ENCODE peak calls at places on chromosomes 4 and X, in six cellular contexts. One of them, this sample, is unnamed.
A peak's percentile ranks its signal among the peaks of the same experiment; 100 is the strongest.

GRCh38 chr4:123398151-123398802 is 1.7 kb downstream of the SPRY1 start:
- DNase-seq in left ventricle myocardium inferior: peak; percentile 64
- DNase-seq in lung: peak; percentile 63
- DNase-seq in WERI-Rb-1: peak; percentile 78
- DNase-seq in effector memory CD4-positive, alpha-beta T cell: peak; percentile 31
- DNase-seq in ascending aorta: peak; percentile 81
- DNase-seq in this sample: no peak

GRCh38 chr4:124537971-124538370 is 174.6 kb downstream of the ANKRD50 start:
- DNase-seq in left ventricle myocardium inferior: no peak
- DNase-seq in lung: no peak
- DNase-seq in WERI-Rb-1: no peak
- DNase-seq in effector memory CD4-positive, alpha-beta T cell: no peak
- DNase-seq in ascending aorta: no peak
- DNase-seq in this sample: no peak

GRCh38 chrX:101658661-101659477 is 781 bp downstream of the ARMCX2 start:
- DNase-seq in left ventricle myocardium inferior: peak; percentile 77
- DNase-seq in lung: peak; percentile 73
- DNase-seq in WERI-Rb-1: peak; percentile 83
- DNase-seq in effector memory CD4-positive, alpha-beta T cell: peak; percentile 11
- DNase-seq in ascending aorta: peak; percentile 78
- DNase-seq in this sample: peak; percentile 1

GRCh38 chr4:159390648-159391047 is 287.8 kb downstream of the RAPGEF2 start:
- DNase-seq in left ventricle myocardium inferior: no peak
- DNase-seq in lung: no peak
- DNase-seq in WERI-Rb-1: no peak
- DNase-seq in effector memory CD4-positive, alpha-beta T cell: no peak
- DNase-seq in ascending aorta: peak; percentile 76
- DNase-seq in this sample: no peak

GRCh38 chr4:102263024-102263787 is 82.1 kb downstream of the SLC39A8 start:
- DNase-seq in left ventricle myocardium inferior: no peak
- DNase-seq in lung: no peak
- DNase-seq in WERI-Rb-1: peak; percentile 32
- DNase-seq in effector memory CD4-positive, alpha-beta T cell: no peak
- DNase-seq in ascending aorta: no peak
- DNase-seq in this sample: no peak

GRCh38 chrX:120813982-120814381 is 61.7 kb downstream of the CT47B1 start:
- DNase-seq in left ventricle myocardium inferior: no peak
- DNase-seq in lung: no peak
- DNase-seq in WERI-Rb-1: no peak
- DNase-seq in effector memory CD4-positive, alpha-beta T cell: no peak
- DNase-seq in ascending aorta: no peak
- DNase-seq in this sample: no peak

GRCh38 chr4:94819779-94820178 is 62.0 kb downstream of the BMPR1B start:
- DNase-seq in left ventricle myocardium inferior: no peak
- DNase-seq in lung: no peak
- DNase-seq in WERI-Rb-1: no peak
- DNase-seq in effector memory CD4-positive, alpha-beta T cell: no peak
- DNase-seq in ascending aorta: no peak
- DNase-seq in this sample: no peak

GRCh38 chrX:20313889-20314288 is 47.2 kb upstream of the RPS6KA3 start:
- DNase-seq in left ventricle myocardium inferior: no peak
- DNase-seq in lung: no peak
- DNase-seq in WERI-Rb-1: no peak
- DNase-seq in effector memory CD4-positive, alpha-beta T cell: no peak
- DNase-seq in ascending aorta: no peak
- DNase-seq in this sample: no peak

GRCh38 chrX:9928083-9928482 is 39.1 kb upstream of the CLDN34 start:
- DNase-seq in left ventricle myocardium inferior: no peak
- DNase-seq in lung: no peak
- DNase-seq in WERI-Rb-1: no peak
- DNase-seq in effector memory CD4-positive, alpha-beta T cell: no peak
- DNase-seq in ascending aorta: no peak
- DNase-seq in this sample: no peak

GRCh38 chr4:58216461-58216860 is 1106.3 kb upstream of the IGFBP7 start:
- DNase-seq in left ventricle myocardium inferior: no peak
- DNase-seq in lung: no peak
- DNase-seq in WERI-Rb-1: no peak
- DNase-seq in effector memory CD4-positive, alpha-beta T cell: no peak
- DNase-seq in ascending aorta: no peak
- DNase-seq in this sample: no peak

GRCh38 chr4:17347445-17347844 is 164.4 kb downstream of the QDPR start:
- DNase-seq in left ventricle myocardium inferior: no peak
- DNase-seq in lung: no peak
- DNase-seq in WERI-Rb-1: peak; percentile 34
- DNase-seq in effector memory CD4-positive, alpha-beta T cell: no peak
- DNase-seq in ascending aorta: no peak
- DNase-seq in this sample: no peak

GRCh38 chrX:7983594-7983993 is 56.4 kb upstream of the PNPLA4 start:
- DNase-seq in left ventricle myocardium inferior: no peak
- DNase-seq in lung: no peak
- DNase-seq in WERI-Rb-1: no peak
- DNase-seq in effector memory CD4-positive, alpha-beta T cell: no peak
- DNase-seq in ascending aorta: no peak
- DNase-seq in this sample: no peak

GRCh38 chr4:185591679-185592141 is 56.4 kb upstream of the PDLIM3 start:
- DNase-seq in left ventricle myocardium inferior: no peak
- DNase-seq in lung: no peak
- DNase-seq in WERI-Rb-1: no peak
- DNase-seq in effector memory CD4-positive, alpha-beta T cell: no peak
- DNase-seq in ascending aorta: no peak
- DNase-seq in this sample: no peak

GRCh38 chr4:75702919-75703411 is 21.4 kb upstream of the USO1 start:
- DNase-seq in left ventricle myocardium inferior: no peak
- DNase-seq in lung: no peak
- DNase-seq in WERI-Rb-1: no peak
- DNase-seq in effector memory CD4-positive, alpha-beta T cell: no peak
- DNase-seq in ascending aorta: no peak
- DNase-seq in this sample: no peak

GRCh38 chr4:43718369-43718768 is 730.2 kb downstream of the KCTD8 start:
- DNase-seq in left ventricle myocardium inferior: no peak
- DNase-seq in lung: no peak
- DNase-seq in WERI-Rb-1: no peak
- DNase-seq in effector memory CD4-positive, alpha-beta T cell: no peak
- DNase-seq in ascending aorta: no peak
- DNase-seq in this sample: no peak

GRCh38 chr4:185305979-185306442 is 89.7 kb downstream of the LRP2BP start:
- DNase-seq in left ventricle myocardium inferior: no peak
- DNase-seq in lung: no peak
- DNase-seq in WERI-Rb-1: no peak
- DNase-seq in effector memory CD4-positive, alpha-beta T cell: no peak
- DNase-seq in ascending aorta: no peak
- DNase-seq in this sample: no peak

GRCh38 chr4:47032405-47033106 is 1.2 kb downstream of the GABRB1 start:
- DNase-seq in left ventricle myocardium inferior: peak; percentile 46
- DNase-seq in lung: peak; percentile 38
- DNase-seq in WERI-Rb-1: peak; percentile 86
- DNase-seq in effector memory CD4-positive, alpha-beta T cell: no peak
- DNase-seq in ascending aorta: peak; percentile 65
- DNase-seq in this sample: no peak

GRCh38 chr4:184583738-184584502 is 65.3 kb downstream of the CASP3 start:
- DNase-seq in left ventricle myocardium inferior: no peak
- DNase-seq in lung: no peak
- DNase-seq in WERI-Rb-1: no peak
- DNase-seq in effector memory CD4-positive, alpha-beta T cell: peak; percentile 10
- DNase-seq in ascending aorta: no peak
- DNase-seq in this sample: no peak

GRCh38 chr4:3010998-3011397 is 47.6 kb downstream of the GRK4 start:
- DNase-seq in left ventricle myocardium inferior: no peak
- DNase-seq in lung: no peak
- DNase-seq in WERI-Rb-1: no peak
- DNase-seq in effector memory CD4-positive, alpha-beta T cell: no peak
- DNase-seq in ascending aorta: peak; percentile 71
- DNase-seq in this sample: no peak

GRCh38 chrX:27968891-27969290 is 12.4 kb downstream of the DCAF8L1 start:
- DNase-seq in left ventricle myocardium inferior: no peak
- DNase-seq in lung: no peak
- DNase-seq in WERI-Rb-1: no peak
- DNase-seq in effector memory CD4-positive, alpha-beta T cell: no peak
- DNase-seq in ascending aorta: no peak
- DNase-seq in this sample: no peak

GRCh38 chr4:165766976-165767375 is 106.1 kb upstream of the TLL1 start:
- DNase-seq in left ventricle myocardium inferior: no peak
- DNase-seq in lung: no peak
- DNase-seq in WERI-Rb-1: no peak
- DNase-seq in effector memory CD4-positive, alpha-beta T cell: no peak
- DNase-seq in ascending aorta: no peak
- DNase-seq in this sample: no peak

GRCh38 chr4:6608758-6609414 is 31.6 kb upstream of the MRFAP1 start:
- DNase-seq in left ventricle myocardium inferior: peak; percentile 30
- DNase-seq in lung: no peak
- DNase-seq in WERI-Rb-1: peak; percentile 81
- DNase-seq in effector memory CD4-positive, alpha-beta T cell: no peak
- DNase-seq in ascending aorta: no peak
- DNase-seq in this sample: no peak

GRCh38 chrX:131675596-131676194 is 131.8 kb downstream of the OR13H1 start:
- DNase-seq in left ventricle myocardium inferior: no peak
- DNase-seq in lung: no peak
- DNase-seq in WERI-Rb-1: peak; percentile 16
- DNase-seq in effector memory CD4-positive, alpha-beta T cell: no peak
- DNase-seq in ascending aorta: no peak
- DNase-seq in this sample: no peak

GRCh38 chrX:134172588-134173259 is 64.3 kb upstream of the CCDC160 start:
- DNase-seq in left ventricle myocardium inferior: peak; percentile 22
- DNase-seq in lung: no peak
- DNase-seq in WERI-Rb-1: no peak
- DNase-seq in effector memory CD4-positive, alpha-beta T cell: no peak
- DNase-seq in ascending aorta: no peak
- DNase-seq in this sample: no peak

GRCh38 chr4:48235050-48235449 is 34.6 kb downstream of the TEC start:
- DNase-seq in left ventricle myocardium inferior: no peak
- DNase-seq in lung: no peak
- DNase-seq in WERI-Rb-1: no peak
- DNase-seq in effector memory CD4-positive, alpha-beta T cell: no peak
- DNase-seq in ascending aorta: no peak
- DNase-seq in this sample: no peak

GRCh38 chrX:40097492-40098263 is at the start of gene BCOR:
- DNase-seq in left ventricle myocardium inferior: peak; percentile 73
- DNase-seq in lung: no peak
- DNase-seq in WERI-Rb-1: peak; percentile 81
- DNase-seq in effector memory CD4-positive, alpha-beta T cell: peak; percentile 60
- DNase-seq in ascending aorta: no peak
- DNase-seq in this sample: no peak

GRCh38 chr4:75715105-75715799 is 9.1 kb upstream of the USO1 start:
- DNase-seq in left ventricle myocardium inferior: no peak
- DNase-seq in lung: peak; percentile 14
- DNase-seq in WERI-Rb-1: no peak
- DNase-seq in effector memory CD4-positive, alpha-beta T cell: no peak
- DNase-seq in ascending aorta: no peak
- DNase-seq in this sample: no peak

GRCh38 chr4:39802005-39802404 is 104.1 kb downstream of the UBE2K start:
- DNase-seq in left ventricle myocardium inferior: no peak
- DNase-seq in lung: no peak
- DNase-seq in WERI-Rb-1: no peak
- DNase-seq in effector memory CD4-positive, alpha-beta T cell: no peak
- DNase-seq in ascending aorta: no peak
- DNase-seq in this sample: no peak

GRCh38 chr4:88893961-88894360 is 163.0 kb downstream of the FAM13A start:
- DNase-seq in left ventricle myocardium inferior: no peak
- DNase-seq in lung: no peak
- DNase-seq in WERI-Rb-1: no peak
- DNase-seq in effector memory CD4-positive, alpha-beta T cell: no peak
- DNase-seq in ascending aorta: no peak
- DNase-seq in this sample: no peak

GRCh38 chr4:81198151-81198550 is 16.9 kb downstream of the PRKG2 start:
- DNase-seq in left ventricle myocardium inferior: no peak
- DNase-seq in lung: no peak
- DNase-seq in WERI-Rb-1: no peak
- DNase-seq in effector memory CD4-positive, alpha-beta T cell: no peak
- DNase-seq in ascending aorta: no peak
- DNase-seq in this sample: no peak

DNA sequence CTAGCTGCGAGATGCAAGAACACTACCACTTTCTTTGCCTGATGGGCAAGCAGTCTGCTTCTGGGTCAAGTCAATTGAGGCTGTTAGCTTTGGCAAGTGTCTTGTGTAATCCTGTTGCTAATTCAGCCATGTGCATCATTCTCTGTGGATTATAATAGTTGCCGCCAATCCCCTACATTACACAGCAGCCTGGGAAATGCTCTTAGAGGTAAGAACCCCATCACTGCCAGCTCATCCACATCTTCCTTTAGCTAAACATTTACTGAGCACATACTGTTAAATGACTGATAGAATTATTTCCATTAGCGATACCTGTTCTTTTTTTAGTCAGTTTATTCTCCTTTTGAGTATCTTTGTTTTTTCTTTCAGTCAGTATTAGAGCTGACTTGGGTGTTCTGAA is 116.2 kb downstream of the CBR4 start:
- DNase-seq in left ventricle myocardium inferior: no peak
- DNase-seq in lung: no peak
- DNase-seq in WERI-Rb-1: peak; percentile 16
- DNase-seq in effector memory CD4-positive, alpha-beta T cell: no peak
- DNase-seq in ascending aorta: no peak
- DNase-seq in this sample: no peak
- H3K36me3 ChIP-seq in left ventricle myocardium inferior: peaks cover 92% of the 10 kb centered on the region
- H3K36me3 ChIP-seq in lung: peaks cover 11% of the 10 kb centered on the region
- H3K36me3 ChIP-seq in WERI-Rb-1: peaks cover 24% of the 10 kb centered on the region
- H3K36me3 ChIP-seq in effector memory CD4-positive, alpha-beta T cell: no peaks in the 10 kb centered on the region
- H3K36me3 ChIP-seq in ascending aorta: peaks cover 89% of the 10 kb centered on the region
- H3K36me3 ChIP-seq in this sample: peaks cover 9% of the 10 kb centered on the region

GRCh38 chr4:157405070-157405469 is 184.5 kb downstream of the GRIA2 start:
- DNase-seq in left ventricle myocardium inferior: no peak
- DNase-seq in lung: no peak
- DNase-seq in WERI-Rb-1: no peak
- DNase-seq in effector memory CD4-positive, alpha-beta T cell: no peak
- DNase-seq in ascending aorta: no peak
- DNase-seq in this sample: no peak
- H3K4me3 ChIP-seq in left ventricle myocardium inferior: no peak overlapping the region
- H3K4me3 ChIP-seq in lung: no peak overlapping the region
- H3K4me3 ChIP-seq in WERI-Rb-1: no peak overlapping the region
- H3K4me3 ChIP-seq in effector memory CD4-positive, alpha-beta T cell: no peak overlapping the region
- H3K4me3 ChIP-seq in ascending aorta: no peak overlapping the region
- H3K4me3 ChIP-seq in this sample: no peak overlapping the region

GRCh38 chr4:82372874-82373815 is 646 bp downstream of the HNRNPD start:
- DNase-seq in left ventricle myocardium inferior: peak; percentile 71
- DNase-seq in lung: peak; percentile 82
- DNase-seq in WERI-Rb-1: peak; percentile 94
- DNase-seq in effector memory CD4-positive, alpha-beta T cell: peak; percentile 47
- DNase-seq in ascending aorta: peak; percentile 83
- DNase-seq in this sample: peak; percentile 3
- H3K36me3 ChIP-seq in left ventricle myocardium inferior: peaks cover 5% of the 10 kb centered on the region
- H3K36me3 ChIP-seq in lung: peaks cover 1% of the 10 kb centered on the region
- H3K36me3 ChIP-seq in WERI-Rb-1: peaks cover 70% of the 10 kb centered on the region
- H3K36me3 ChIP-seq in effector memory CD4-positive, alpha-beta T cell: peaks cover 7% of the 10 kb centered on the region
- H3K36me3 ChIP-seq in ascending aorta: peaks cover 5% of the 10 kb centered on the region
- H3K36me3 ChIP-seq in this sample: peaks cover 21% of the 10 kb centered on the region

GRCh38 chr4:186765138-186765537 is 41.5 kb upstream of the FAT1 start:
- DNase-seq in left ventricle myocardium inferior: no peak
- DNase-seq in lung: no peak
- DNase-seq in WERI-Rb-1: no peak
- DNase-seq in effector memory CD4-positive, alpha-beta T cell: no peak
- DNase-seq in ascending aorta: no peak
- DNase-seq in this sample: no peak
- H3K4me3 ChIP-seq in left ventricle myocardium inferior: no peak overlapping the region
- H3K4me3 ChIP-seq in lung: no peak overlapping the region
- H3K4me3 ChIP-seq in WERI-Rb-1: no peak overlapping the region
- H3K4me3 ChIP-seq in effector memory CD4-positive, alpha-beta T cell: no peak overlapping the region
- H3K4me3 ChIP-seq in ascending aorta: no peak overlapping the region
- H3K4me3 ChIP-seq in this sample: peak overlapping the region; percentile 9

DNA sequence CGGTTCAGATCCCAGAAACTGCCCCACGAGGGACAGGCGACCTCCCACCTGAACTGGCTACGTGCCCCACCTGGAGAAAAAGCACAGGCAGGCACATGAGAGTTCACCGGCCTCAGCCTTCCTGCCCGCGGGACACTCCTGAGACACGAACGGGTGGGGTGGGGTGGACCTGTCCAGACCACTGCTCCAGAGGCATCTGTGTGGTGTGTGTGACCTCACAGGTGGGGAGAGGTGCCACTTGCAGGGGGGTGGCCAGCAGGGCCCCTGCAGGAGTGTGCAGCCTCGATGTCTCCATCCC is 18.5 kb downstream of the NELFA start:
- DNase-seq in left ventricle myocardium inferior: no peak
- DNase-seq in lung: no peak
- DNase-seq in WERI-Rb-1: no peak
- DNase-seq in effector memory CD4-positive, alpha-beta T cell: no peak
- DNase-seq in ascending aorta: peak; percentile 42
- DNase-seq in this sample: no peak
- H3K36me3 ChIP-seq in left ventricle myocardium inferior: peaks cover 59% of the 10 kb centered on the region
- H3K36me3 ChIP-seq in lung: peaks cover 43% of the 10 kb centered on the region
- H3K36me3 ChIP-seq in WERI-Rb-1: peaks cover 65% of the 10 kb centered on the region
- H3K36me3 ChIP-seq in effector memory CD4-positive, alpha-beta T cell: peaks cover 62% of the 10 kb centered on the region
- H3K36me3 ChIP-seq in ascending aorta: peaks cover 62% of the 10 kb centered on the region
- H3K36me3 ChIP-seq in this sample: peaks cover 41% of the 10 kb centered on the region